ENCODE peak calls at places on chromosomes 7 and 10, in four cellular contexts. X is MG63; N is RCC 7860; Q is stimulated activated CD4-positive, alpha-beta T cell treated with anti-CD3 and anti-CD28 coated beads, Interleukin-2, amount 100 ng/mL, for 4 hours. D is an unnamed sample.
A peak's percentile ranks its signal among the peaks of the same experiment; 100 is the strongest.

GRCh38 chr10:7853226-7853891 is 35.1 kb downstream of the TAF3 start:
- DNase-seq in X (no peak), N (no peak), Q (no peak), D (no peak)

GRCh38 chr10:70053212-70053895 is 708 bp downstream of the MACROH2A2 start:
- DNase-seq in X (peak; percentile 38), N (no peak), Q (no peak), D (no peak)

GRCh38 chr10:31034041-31034918 is 2.6 kb upstream of the ZNF438 start:
- DNase-seq in X (peak; percentile 19), N (peak; percentile 83), Q (no peak), D (peak; percentile 96)

GRCh38 chr10:283916-284356 is 148.7 kb downstream of the ZMYND11 start:
- DNase-seq in X (no peak), N (no peak), Q (no peak), D (no peak)

GRCh38 chr10:95246582-95247051 is 44.2 kb downstream of the PDLIM1 start:
- DNase-seq in X (peak; percentile 38), N (peak; percentile 56), Q (peak; percentile 27), D (peak; percentile 83)

GRCh38 chr7:45162943-45163691 is 5.5 kb downstream of the RAMP3 start:
- DNase-seq in X (no peak), N (no peak), Q (no peak), D (no peak)

GRCh38 chr10:47248436-47249090 is 51.4 kb upstream of the GDF10 start:
- DNase-seq in X (no peak), N (no peak), Q (no peak), D (no peak)

GRCh38 chr7:155383756-155384491 is 74.0 kb upstream of the EN2 start:
- DNase-seq in X (no peak), N (no peak), Q (no peak), D (no peak)

GRCh38 chr10:87657370-87657769 is 2.3 kb upstream of the PAPSS2 start:
- DNase-seq in X (peak; percentile 50), N (peak; percentile 74), Q (no peak), D (peak; percentile 77)

GRCh38 chr7:68697821-68698280 is 900.4 kb upstream of the AUTS2 start:
- DNase-seq in X (no peak), N (no peak), Q (no peak), D (no peak)

GRCh38 chr10:103715430-103715829 is 139.9 kb downstream of the SH3PXD2A start:
- DNase-seq in X (peak; percentile 74), N (peak; percentile 51), Q (no peak), D (peak; percentile 85)

GRCh38 chr10:34761443-34761842 is 53.7 kb downstream of the PARD3 start:
- DNase-seq in X (no peak), N (no peak), Q (no peak), D (peak; percentile 38)

GRCh38 chr10:11538834-11539190 is 72.6 kb downstream of the USP6NL start:
- DNase-seq in X (no peak), N (no peak), Q (no peak), D (no peak)

GRCh38 chr7:150946826-150947750 is 31.0 kb downstream of the KCNH2 start:
- DNase-seq in X (no peak), N (no peak), Q (no peak), D (no peak)

GRCh38 chr7:102079140-102080002 is 207.3 kb upstream of the SH2B2 start:
- DNase-seq in X (no peak), N (peak; percentile 85), Q (no peak), D (no peak)

GRCh38 chr7:91164948-91165845 is 99.0 kb upstream of the FZD1 start:
- DNase-seq in X (no peak), N (peak; percentile 92), Q (no peak), D (peak; percentile 92)

GRCh38 chr7:7795736-7796135 is 77.3 kb upstream of the RPA3 start:
- DNase-seq in X (peak; percentile 17), N (peak; percentile 57), Q (no peak), D (peak; percentile 87)

GRCh38 chr10:10716972-10717371 is 300.7 kb upstream of the CELF2 start:
- DNase-seq in X (no peak), N (no peak), Q (no peak), D (no peak)

GRCh38 chr7:70406419-70407189 is 725.3 kb upstream of the GALNT17 start:
- DNase-seq in X (no peak), N (no peak), Q (no peak), D (peak; percentile 51)

GRCh38 chr10:96448021-96448457 is 65.7 kb downstream of the TLL2 start:
- DNase-seq in X (peak; percentile 61), N (peak; percentile 10), Q (no peak), D (peak; percentile 8)

GRCh38 chr10:84659027-84659426 is 330.6 kb downstream of the CCSER2 start:
- DNase-seq in X (no peak), N (no peak), Q (no peak), D (no peak)

D was measured in fibroblast of mammary gland.